ENCODE peak calls at places on chromosomes 16 and 17, in five cellular contexts. E is astrocyte of the spinal cord, X is adipocyte, Q is neuronal stem cell, B is epithelial cell of proximal tubule. V is an unnamed sample.

GRCh38 chr16:87895641-87896141 is 26.4 kb upstream of the SLC7A5 start:
- DNase-seq in X (peak), B (no peak), Q (no peak), E (peak), V (peak)

GRCh38 chr17:66474810-66475497 is 172.5 kb downstream of the PRKCA start:
- DNase-seq in Q (no peak), X (no peak), E (no peak), B (no peak), V (no peak)

GRCh38 chr16:78896280-78896679 is 704.3 kb downstream of the MAF start:
- DNase-seq in B (no peak), E (no peak), Q (no peak), X (no peak), V (no peak)

GRCh38 chr16:10385725-10386516 is at the start of gene ATF7IP2:
- DNase-seq in B (peak), E (peak), X (peak), Q (peak), V (peak)

GRCh38 chr17:9922012-9922848 is 17.2 kb upstream of the RCVRN start:
- DNase-seq in B (no peak), Q (no peak), E (no peak), X (no peak), V (no peak)

GRCh38 chr16:47713225-47713595 is 252.1 kb downstream of the PHKB start:
- DNase-seq in E (peak), Q (no peak), B (no peak), X (peak), V (peak)

GRCh38 chr16:69929480-69929879 is 21.7 kb upstream of the CLEC18A start:
- DNase-seq in X (no peak), E (no peak), B (no peak), Q (no peak), V (no peak)

GRCh38 chr17:56978441-56979090 is 635 bp downstream of the SCPEP1 start:
- DNase-seq in B (no peak), X (peak), Q (no peak), E (peak), V (peak)

GRCh38 chr16:77584205-77584859 is 138.0 kb upstream of the NUDT7 start:
- DNase-seq in B (no peak), Q (peak), E (peak), X (peak), V (peak)

GRCh38 chr17:74663566-74663965 is 40.0 kb upstream of the CD300E start:
- DNase-seq in B (peak), E (no peak), X (no peak), Q (no peak), V (no peak)

GRCh38 chr17:73291260-73291801 is 20.5 kb downstream of the CDC42EP4 start:
- DNase-seq in X (peak), B (no peak), E (peak), Q (no peak), V (peak)

GRCh38 chr16:27633721-27634120 is 83.8 kb downstream of the KATNIP start:
- DNase-seq in X (no peak), E (no peak), Q (no peak), B (no peak), V (no peak)

GRCh38 chr16:4700380-4700996 is 7.1 kb downstream of the NUDT16L1 start:
- DNase-seq in E (no peak), Q (no peak), X (no peak), B (no peak), V (no peak)

GRCh38 chr16:53848277-53848942 is 144.5 kb downstream of the FTO start:
- DNase-seq in E (no peak), Q (no peak), B (no peak), X (no peak), V (peak)

GRCh38 chr17:72984145-72984924 is 108.2 kb downstream of the SLC39A11 start:
- DNase-seq in Q (no peak), B (no peak), X (peak), E (peak), V (peak)

GRCh38 chr17:7716299-7716886 is 1.2 kb upstream of the DNAH2 start:
- DNase-seq in X (no peak), B (no peak), Q (no peak), E (no peak), V (no peak)

GRCh38 chr17:77618731-77619130 is 339.8 kb upstream of the TNRC6C start:
- DNase-seq in Q (no peak), B (no peak), X (no peak), E (no peak), V (no peak)

GRCh38 chr16:11833951-11834695 is 17.2 kb downstream of the RSL1D1 start:
- DNase-seq in Q (no peak), B (no peak), X (peak), E (peak), V (peak)

GRCh38 chr17:80264048-80264792 is 3.6 kb downstream of the RNF213 start:
- DNase-seq in B (no peak), X (no peak), E (no peak), Q (no peak), V (no peak)

GRCh38 chr17:7579001-7579838 is at the start of gene CD68:
- DNase-seq in B (peak), E (peak), X (peak), Q (no peak), V (peak)

GRCh38 chr16:25051446-25052160 is 36.4 kb upstream of the ARHGAP17 start:
- DNase-seq in B (no peak), E (peak), Q (no peak), X (peak), V (peak)

GRCh38 chr16:20966746-20967145 is 66.2 kb downstream of the LYRM1 start:
- DNase-seq in X (no peak), B (no peak), Q (no peak), E (no peak), V (no peak)

GRCh38 chr17:71237903-71238538 is 882.8 kb upstream of the SOX9 start:
- DNase-seq in E (peak), X (peak), B (no peak), Q (no peak), V (peak)

GRCh38 chr17:27461192-27461859 is 5.1 kb downstream of the KSR1 start:
- DNase-seq in E (no peak), Q (no peak), X (no peak), B (no peak), V (no peak)

GRCh38 chr16:10040136-10041080 is 141.8 kb downstream of the GRIN2A start:
- DNase-seq in X (no peak), B (no peak), E (no peak), Q (no peak), V (no peak)

GRCh38 chr17:45783593-45784292 is 377 bp upstream of the CRHR1 start:
- DNase-seq in E (no peak), X (peak), B (no peak), Q (peak), V (no peak)

GRCh38 chr17:8479431-8479947 is 43.8 kb downstream of the NDEL1 start:
- DNase-seq in B (no peak), X (peak), E (peak), Q (no peak), V (no peak)

GRCh38 chr16:75919664-75920063 is 193.4 kb upstream of the CPHXL start:
- DNase-seq in Q (no peak), B (no peak), E (peak), X (no peak), V (peak)

GRCh38 chr17:50806141-50806643 is 29.2 kb upstream of the WFIKKN2 start:
- DNase-seq in X (no peak), B (no peak), E (peak), Q (no peak), V (peak)

GRCh38 chr17:58233547-58233946 is 4.8 kb upstream of the LPO start:
- DNase-seq in X (no peak), E (no peak), Q (no peak), B (no peak), V (no peak)

GRCh38 chr16:81403601-81404391 is 40.8 kb upstream of the CMIP start:
- DNase-seq in B (no peak), X (peak), E (peak), Q (peak), V (peak)

GRCh38 chr16:11207646-11208045 is 48.4 kb downstream of the SOCS1 start:
- DNase-seq in X (no peak), E (no peak), Q (no peak), B (no peak), V (no peak)

GRCh38 chr17:78142113-78142861 is 3.9 kb upstream of the C17orf99 start:
- DNase-seq in B (peak), E (peak), Q (no peak), X (no peak), V (no peak)

GRCh38 chr17:82937411-82938371 is 97.9 kb upstream of the ZNF750 start:
- DNase-seq in X (no peak), E (no peak), B (no peak), Q (no peak), V (no peak)

GRCh38 chr17:60421273-60422161 is 772 bp upstream of the CHCT1 start:
- DNase-seq in E (peak), B (no peak), X (peak), Q (peak), V (peak)

GRCh38 chr16:56093055-56093454 is 98.2 kb upstream of the GNAO1 start:
- DNase-seq in Q (no peak), B (no peak), E (no peak), X (no peak), V (no peak)

GRCh38 chr17:2547176-2547575 is 35.5 kb upstream of the METTL16 start:
- DNase-seq in X (no peak), Q (no peak), B (no peak), E (no peak), V (peak)

GRCh38 chr17:68385490-68386215 is 71.6 kb downstream of the WIPI1 start:
- DNase-seq in B (no peak), X (no peak), E (no peak), Q (no peak), V (no peak)

GRCh38 chr17:68383120-68383442 is 74.2 kb downstream of the WIPI1 start:
- DNase-seq in X (no peak), E (no peak), B (no peak), Q (no peak), V (no peak)

GRCh38 chr17:68384941-68385340 is 72.4 kb downstream of the WIPI1 start:
- DNase-seq in E (no peak), Q (no peak), X (no peak), B (no peak), V (peak)

GRCh38 chr17:68382582-68383085 is 74.7 kb downstream of the WIPI1 start:
- DNase-seq in X (peak), B (no peak), E (no peak), Q (no peak), V (peak)

GRCh38 chr17:68383443-68384321 is 73.6 kb downstream of the WIPI1 start:
- DNase-seq in Q (no peak), B (peak), E (peak), X (peak), V (peak)
- H3K4me3 ChIP-seq in Q (no peak), B (no peak), E (no peak), X (peak), V (no peak)

GRCh38 chr16:86869288-86870022 is 291.1 kb downstream of the FOXL1 start:
- DNase-seq in B (no peak), Q (no peak), E (no peak), X (no peak), V (no peak)
- H3K4me3 ChIP-seq in B (no peak), Q (no peak), E (no peak), X (no peak), V (no peak)

GRCh38 chr17:32625971-32626370 is 139.2 kb downstream of the CDK5R1 start:
- DNase-seq in E (no peak), Q (no peak), X (no peak), B (no peak), V (no peak)
- H3K4me3 ChIP-seq in E (no peak), Q (no peak), X (no peak), B (no peak), V (no peak)

DNA sequence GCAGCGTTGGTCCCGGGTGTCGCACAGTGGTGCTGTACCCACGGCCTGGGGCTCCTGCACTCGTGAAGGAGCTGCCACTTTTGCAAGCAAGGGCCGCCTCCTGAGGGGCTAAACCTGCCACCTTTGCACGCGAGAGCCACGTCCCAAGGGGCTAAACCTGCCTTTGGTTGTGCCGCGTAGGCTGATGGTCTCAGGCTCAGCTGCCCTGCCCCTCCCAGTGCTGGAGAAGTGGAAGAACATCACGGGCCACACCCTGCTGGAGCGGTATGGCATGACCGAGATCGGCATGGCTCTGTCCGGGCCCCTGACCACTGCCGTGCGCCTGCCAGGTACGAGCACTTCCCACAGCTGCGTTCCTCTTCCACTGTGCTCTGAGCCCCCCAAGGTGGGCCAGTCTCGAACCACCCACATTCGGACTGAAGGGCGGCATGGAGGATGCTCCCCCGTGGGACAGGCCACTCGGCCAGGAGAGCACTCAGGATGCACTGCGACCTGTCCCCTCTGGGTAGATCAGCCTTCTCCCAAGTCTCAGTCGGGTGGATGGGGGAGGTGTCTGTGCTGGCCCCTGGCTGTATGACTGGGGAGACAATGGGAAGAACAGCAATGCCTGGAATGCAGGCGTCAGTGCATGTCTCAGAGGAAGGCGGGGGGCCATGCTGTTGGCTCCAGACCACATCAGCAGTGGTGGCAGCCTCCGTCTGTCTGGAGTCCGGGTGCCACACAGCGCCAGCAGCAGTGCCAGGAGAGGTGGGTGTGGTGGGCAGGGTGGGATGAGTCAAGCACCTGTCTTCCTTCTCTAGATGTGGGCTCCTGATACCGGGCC is 20.7 kb downstream of the ACSF3 start:
- DNase-seq in B (no peak), E (peak), Q (peak), X (no peak), V (peak)
- H3K4me3 ChIP-seq in B (no peak), E (no peak), Q (no peak), X (no peak), V (no peak)

GRCh38 chr17:55575058-55575606 is 63.9 kb upstream of the SMIM36 start:
- DNase-seq in E (no peak), Q (no peak), X (no peak), B (no peak), V (no peak)

GRCh38 chr17:55577011-55577586 is 65.8 kb upstream of the SMIM36 start:
- DNase-seq in Q (no peak), E (peak), X (peak), B (peak), V (peak)

GRCh38 chr17:55576237-55576998 is 65.2 kb upstream of the SMIM36 start:
- DNase-seq in B (peak), E (peak), Q (no peak), X (peak), V (peak)

GRCh38 chr17:55580596-55581133 is 69.4 kb upstream of the SMIM36 start:
- DNase-seq in B (no peak), X (no peak), Q (no peak), E (no peak), V (no peak)

GRCh38 chr17:55577687-55578086 is 66.4 kb upstream of the SMIM36 start:
- DNase-seq in B (peak), Q (no peak), E (peak), X (no peak), V (peak)
- H3K4me3 ChIP-seq in B (no peak), Q (no peak), E (no peak), X (peak), V (peak)

GRCh38 chr17:81331527-81332043 is 36.5 kb upstream of the SLC38A10 start:
- DNase-seq in X (no peak), B (no peak), E (no peak), Q (no peak), V (no peak)
- H3K4me3 ChIP-seq in X (no peak), B (no peak), E (no peak), Q (no peak), V (no peak)

DNA sequence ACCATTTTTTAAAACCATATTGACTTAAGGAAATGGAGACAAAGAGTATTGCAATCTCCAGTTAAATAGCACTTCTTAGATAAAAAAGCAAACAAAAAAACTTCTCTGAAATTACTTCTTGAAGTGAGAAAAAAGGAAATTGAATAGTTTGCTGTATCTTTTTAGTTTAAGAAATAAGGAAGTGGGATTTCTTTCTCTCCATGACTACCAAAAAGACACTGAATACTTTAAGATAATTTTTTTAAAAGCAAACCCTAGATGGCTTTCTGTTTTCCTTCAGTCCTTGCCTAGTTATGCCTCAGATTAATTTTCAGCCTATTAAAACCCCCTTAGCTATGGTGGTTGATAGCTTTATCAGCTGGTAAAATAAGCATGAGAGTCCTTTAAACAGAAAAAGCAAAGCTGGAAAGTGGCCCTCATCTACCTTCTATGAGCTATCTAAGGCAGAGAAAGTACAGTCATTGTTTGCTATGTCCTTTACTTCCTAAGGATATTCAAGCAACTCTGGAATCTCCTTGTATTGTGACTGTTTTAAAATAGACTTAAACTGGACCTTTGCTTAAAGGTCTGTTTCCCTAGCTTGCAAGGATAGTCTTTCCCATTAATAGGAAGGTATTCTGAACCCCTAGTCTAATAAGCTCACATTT is 28.6 kb downstream of the TPPP3 start:
- DNase-seq in E (no peak), X (no peak), Q (no peak), B (no peak), V (no peak)
- H3K4me3 ChIP-seq in E (no peak), X (no peak), Q (no peak), B (no peak), V (no peak)

GRCh38 chr17:64025732-64026294 is 5.4 kb upstream of the ICAM2 start:
- DNase-seq in B (no peak), X (peak), Q (peak), E (peak), V (peak)

GRCh38 chr17:64022631-64023063 is 2.2 kb upstream of the ICAM2 start:
- DNase-seq in X (no peak), E (no peak), B (no peak), Q (no peak), V (no peak)

GRCh38 chr17:64028874-64029464 is 8.5 kb upstream of the ICAM2 start:
- DNase-seq in E (peak), B (no peak), X (peak), Q (peak), V (peak)

GRCh38 chr17:64024215-64024654 is 3.8 kb upstream of the ICAM2 start:
- DNase-seq in B (no peak), E (no peak), X (no peak), Q (no peak), V (no peak)

GRCh38 chr17:64024781-64025731 is 4.6 kb upstream of the ICAM2 start:
- DNase-seq in E (no peak), Q (no peak), B (no peak), X (no peak), V (peak)
- H3K4me3 ChIP-seq in E (no peak), Q (no peak), B (no peak), X (no peak), V (no peak)